ENCODE peak calls at places on chromosomes 2 and 18, in nine cellular contexts. L is left ventricle myocardium superior; R is activated CD4-positive, alpha-beta memory T cell treated with anti-CD3 and anti-CD28 coated beads for 36 hours; J is NCI-H510A; V is NCI-H748 treated with DMSO at 0.1 percent for 48 hours; P is AG04450; X is HTR-8/SVneo; A is cardiac fibroblast; W is Kasumi-1. T is an unnamed sample.

GRCh38 chr2:201959626-201960025 is 74.0 kb upstream of the FZD7 start:
- DNase-seq in L (no peak), R (no peak), J (no peak), V (no peak), P (no peak), X (no peak), A (peak), W (no peak), T (no peak)

GRCh38 chr2:17912266-17912691 is 33.8 kb downstream of the KCNS3 start:
- DNase-seq in L (peak), R (no peak), J (no peak), V (no peak), P (no peak), X (no peak), A (no peak), W (peak), T (no peak)

GRCh38 chr2:113075030-113075429 is 7.3 kb downstream of the IL1F10 start:
- DNase-seq in L (no peak), R (no peak), J (no peak), V (no peak), P (no peak), X (no peak), A (no peak), W (no peak), T (no peak)

GRCh38 chr2:227411320-227411989 is 23.7 kb upstream of the SCYGR1 start:
- DNase-seq in L (no peak), R (peak), J (no peak), V (no peak), P (no peak), X (no peak), A (peak), W (no peak), T (no peak)

GRCh38 chr2:9539530-9539929 is 16.1 kb downstream of the ADAM17 start:
- DNase-seq in L (no peak), R (no peak), J (no peak), V (no peak), P (no peak), X (no peak), A (peak), W (no peak), T (no peak)

GRCh38 chr2:231011526-231011925 is 15.6 kb downstream of the SPATA3 start:
- DNase-seq in L (no peak), R (no peak), J (no peak), V (no peak), P (no peak), X (no peak), A (no peak), W (no peak), T (no peak)

GRCh38 chr18:22428672-22429071 is 11.0 kb upstream of the CTAGE1 start:
- DNase-seq in L (no peak), R (no peak), J (no peak), V (no peak), P (no peak), X (no peak), A (peak), W (no peak), T (no peak)

GRCh38 chr2:126801473-126801872 is 97.2 kb upstream of the TEX51 start:
- DNase-seq in L (no peak), R (no peak), J (no peak), V (no peak), P (no peak), X (no peak), A (no peak), W (no peak), T (no peak)

GRCh38 chr2:190891370-190891769 is 10.7 kb downstream of the GLS start:
- DNase-seq in L (no peak), R (no peak), J (no peak), V (no peak), P (no peak), X (no peak), A (no peak), W (peak), T (no peak)

GRCh38 chr2:7567646-7568045 is 650.4 kb downstream of the RNF144A start:
- DNase-seq in L (no peak), R (peak), J (no peak), V (no peak), P (no peak), X (no peak), A (no peak), W (no peak), T (peak)

GRCh38 chr2:212998629-212999359 is 152.6 kb downstream of the IKZF2 start:
- DNase-seq in L (no peak), R (no peak), J (no peak), V (no peak), P (no peak), X (no peak), A (peak), W (no peak), T (no peak)

GRCh38 chr2:183630964-183631363 is 506.7 kb downstream of the NUP35 start:
- DNase-seq in L (no peak), R (no peak), J (no peak), V (no peak), P (no peak), X (no peak), A (no peak), W (no peak), T (no peak)

T was measured in activated T-helper 1 cell treated with Interleukin-2 at 50 U/mL for 16 hours.